ENCODE peak calls at places on chromosomes 4 and X, in six cellular contexts. A, U, E, W, B and O are unnamed samples. For H3K4me1 and H3K9me3, the result is how much of the 10 kb centered on the place peaks cover.

GRCh38 chrX:37796805-37797204 is 16.9 kb downstream of the CYBB start:
- DNase-seq in A (no peak), W (no peak), E (no peak), B (no peak), U (peak), O (no peak)

GRCh38 chr4:177006331-177006730 is 213.6 kb upstream of the VEGFC start:
- DNase-seq in W (no peak), A (no peak), E (no peak), U (no peak), B (no peak), O (no peak)

GRCh38 chrX:100622989-100623388 is 13.6 kb downstream of the TSPAN6 start:
- DNase-seq in A (no peak), W (no peak), E (no peak), B (no peak), U (no peak), O (no peak)

GRCh38 chrX:14607446-14607845 is 78.1 kb downstream of the GLRA2 start:
- DNase-seq in A (no peak), B (no peak), W (no peak), E (no peak), U (no peak), O (no peak)

GRCh38 chr4:156101571-156101970 is 147.9 kb upstream of the CTSO start:
- DNase-seq in U (no peak), E (no peak), A (no peak), W (peak), B (no peak), O (no peak)

GRCh38 chrX:64977051-64977450 is 801 bp upstream of the ZC4H2 start:
- DNase-seq in U (no peak), E (peak), B (no peak), W (no peak), A (no peak), O (no peak)

GRCh38 chr4:9954468-9954867 is 66.8 kb downstream of the SLC2A9 start:
- DNase-seq in B (no peak), E (no peak), U (no peak), A (no peak), W (no peak), O (no peak)

GRCh38 chrX:83511208-83511607 is 3.1 kb downstream of the POU3F4 start:
- DNase-seq in A (no peak), W (peak), E (no peak), U (peak), B (no peak), O (no peak)

GRCh38 chr4:2637956-2638552 is 101.6 kb downstream of the FAM193A start:
- DNase-seq in B (no peak), E (no peak), U (no peak), A (no peak), W (no peak), O (no peak)

GRCh38 chr4:37936889-37937498 is 23.2 kb upstream of the PTTG2 start:
- DNase-seq in U (no peak), A (no peak), W (no peak), E (no peak), B (no peak), O (no peak)

GRCh38 chrX:17692709-17693346 is 44.5 kb upstream of the SCML1 start:
- DNase-seq in B (no peak), U (peak), A (no peak), W (peak), E (peak), O (peak)

GRCh38 chr4:124903995-124904722 is 191.6 kb upstream of the ANKRD50 start:
- DNase-seq in U (peak), E (peak), A (peak), B (no peak), W (peak), O (peak)

GRCh38 chr4:180913750-180914149 is 1329.5 kb upstream of the TENM3 start:
- DNase-seq in E (peak), A (no peak), B (no peak), W (peak), U (no peak), O (no peak)

GRCh38 chrX:133608406-133608805 is 193.1 kb upstream of the GPC4 start:
- DNase-seq in B (no peak), A (no peak), W (peak), U (no peak), E (peak), O (no peak)

GRCh38 chrX:72054776-72055495 is 76.8 kb downstream of the RTL5 start:
- DNase-seq in W (no peak), U (no peak), E (no peak), B (no peak), A (no peak), O (no peak)

GRCh38 chr4:118904935-118905334 is 16.3 kb downstream of the SYNPO2 start:
- DNase-seq in A (no peak), E (no peak), W (peak), U (no peak), B (no peak), O (no peak)

GRCh38 chr4:124867551-124867950 is 155.0 kb upstream of the ANKRD50 start:
- DNase-seq in E (no peak), W (peak), U (no peak), A (no peak), B (no peak), O (no peak)

GRCh38 chr4:84483738-84484137 is 15.4 kb downstream of the NKX6-1 start:
- DNase-seq in E (no peak), U (no peak), B (no peak), A (no peak), W (no peak), O (no peak)

GRCh38 chrX:100663651-100664050 is 19.7 kb downstream of the SRPX2 start:
- DNase-seq in E (peak), A (no peak), U (no peak), W (no peak), B (no peak), O (no peak)

GRCh38 chrX:49075347-49075746 is 1.5 kb upstream of the PRAF2 start:
- DNase-seq in B (no peak), U (no peak), A (no peak), E (no peak), W (no peak), O (no peak)

GRCh38 chr4:155660436-155660835 is 6.2 kb upstream of the GUCY1A1 start:
- DNase-seq in B (no peak), E (no peak), W (no peak), U (no peak), A (no peak), O (no peak)

GRCh38 chrX:19670321-19670750 is 155.0 kb upstream of the MAP3K15 start:
- DNase-seq in W (no peak), E (no peak), A (no peak), U (no peak), B (no peak), O (peak)
- H3K4me1 ChIP-seq in W (under half), E (under half), A (half or more), U (under half), B (under half), O (under half)

GRCh38 chrX:48059296-48059639 is 12.2 kb downstream of the ZNF630 start:
- DNase-seq in U (no peak), B (no peak), A (no peak), W (no peak), E (no peak), O (no peak)
- H3K9me3 ChIP-seq in U (under half), B (under half), A (under half), W (under half), E (under half), O (under half)

DNA sequence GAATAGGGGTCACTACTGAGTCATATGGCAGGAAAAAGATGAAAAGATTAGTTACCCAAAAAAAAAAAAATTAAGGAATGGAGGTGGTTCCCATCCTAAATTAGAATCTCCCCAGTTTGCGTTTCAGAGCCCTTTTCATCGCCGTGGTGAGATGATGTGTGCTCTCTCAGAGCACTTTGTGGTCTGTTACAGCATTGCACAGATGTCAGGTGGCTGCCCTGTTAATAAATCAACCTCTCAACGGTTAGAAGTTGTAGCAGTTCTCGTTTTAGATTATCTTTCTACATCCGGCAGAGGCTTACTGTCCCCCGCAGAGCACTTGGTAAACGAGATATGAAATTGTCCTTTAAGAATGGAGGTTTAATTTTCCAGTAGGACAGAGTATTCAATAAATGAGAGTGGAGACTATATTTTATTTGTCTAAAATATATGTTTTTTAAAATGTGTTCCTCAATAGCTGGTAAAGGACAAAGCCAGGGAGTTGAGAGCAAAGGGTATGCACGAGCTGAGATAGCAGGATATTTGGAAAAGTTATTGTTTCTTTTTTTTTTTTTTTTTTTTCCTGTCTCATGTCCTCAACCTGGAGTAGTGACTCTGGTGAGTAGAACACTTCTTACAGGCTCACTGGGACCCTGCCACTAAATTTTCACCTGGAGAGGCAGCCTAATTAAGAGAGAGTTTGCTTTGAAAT is 26.9 kb downstream of the AFF1 start:
- DNase-seq in U (peak), B (no peak), W (peak), A (peak), E (no peak), O (peak)
- H3K27ac ChIP-seq in U (peak), B (peak), W (no peak), A (peak), E (no peak), O (no peak)

DNA sequence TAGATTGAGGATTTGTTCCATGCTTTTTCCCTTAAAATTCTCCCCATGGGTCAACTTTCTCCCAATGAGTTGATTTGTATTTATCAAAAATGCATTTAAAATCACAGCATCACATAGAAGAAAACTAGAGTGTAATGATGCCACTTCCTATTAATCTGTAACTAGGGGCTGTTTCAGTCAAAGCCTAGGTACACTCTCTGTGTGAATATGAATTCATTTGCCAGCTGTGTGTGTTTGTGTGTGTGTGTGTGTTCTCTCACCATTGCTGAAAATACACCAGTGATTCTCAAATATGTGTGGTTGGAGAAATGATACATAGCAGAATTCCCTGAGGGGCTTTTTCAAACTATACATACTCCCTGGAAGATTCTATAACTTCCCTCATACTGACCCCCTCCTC is 546.5 kb downstream of the KLHL13 start:
- DNase-seq in A (no peak), B (no peak), E (no peak), W (no peak), U (no peak), O (no peak)
- H3K4me1 ChIP-seq in A (under half), B (under half), E (under half), W (under half), U (under half), O (under half)

DNA sequence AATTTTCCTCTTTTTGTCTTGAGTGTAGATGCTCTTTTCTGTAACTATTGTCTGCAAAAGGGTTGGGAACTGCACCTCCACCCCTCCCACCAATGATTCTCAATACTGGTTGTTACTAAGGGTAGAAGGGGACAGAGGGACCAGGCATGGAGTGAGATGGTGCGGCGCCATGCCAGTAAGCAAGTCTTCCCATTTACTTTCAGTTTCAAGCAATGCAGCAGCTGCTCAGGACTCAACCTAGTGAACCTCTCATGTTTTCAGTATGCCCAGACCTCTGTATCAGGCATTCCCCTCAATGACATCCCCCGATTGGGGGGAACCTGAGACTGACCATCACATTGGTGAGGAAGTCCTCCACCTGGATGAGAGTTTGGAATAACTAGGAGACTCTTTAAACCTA is 41.5 kb downstream of the ZNF81 start:
- DNase-seq in A (no peak), B (no peak), U (no peak), W (no peak), E (no peak), O (no peak)
- H3K9me3 ChIP-seq in A (under half), B (under half), U (under half), W (under half), E (under half), O (under half)

GRCh38 chrX:109856974-109857373 is 123.9 kb upstream of the ACSL4 start:
- DNase-seq in A (peak), U (peak), E (no peak), W (no peak), B (no peak), O (peak)

GRCh38 chrX:109855501-109855900 is 122.4 kb upstream of the ACSL4 start:
- DNase-seq in E (no peak), W (no peak), U (no peak), B (no peak), A (no peak), O (no peak)

GRCh38 chrX:109859673-109860072 is 126.6 kb upstream of the ACSL4 start:
- DNase-seq in E (no peak), W (no peak), U (no peak), B (no peak), A (no peak), O (no peak)

GRCh38 chrX:109857898-109858297 is 124.8 kb upstream of the ACSL4 start:
- DNase-seq in E (peak), A (no peak), B (no peak), U (no peak), W (peak), O (no peak)

DNA sequence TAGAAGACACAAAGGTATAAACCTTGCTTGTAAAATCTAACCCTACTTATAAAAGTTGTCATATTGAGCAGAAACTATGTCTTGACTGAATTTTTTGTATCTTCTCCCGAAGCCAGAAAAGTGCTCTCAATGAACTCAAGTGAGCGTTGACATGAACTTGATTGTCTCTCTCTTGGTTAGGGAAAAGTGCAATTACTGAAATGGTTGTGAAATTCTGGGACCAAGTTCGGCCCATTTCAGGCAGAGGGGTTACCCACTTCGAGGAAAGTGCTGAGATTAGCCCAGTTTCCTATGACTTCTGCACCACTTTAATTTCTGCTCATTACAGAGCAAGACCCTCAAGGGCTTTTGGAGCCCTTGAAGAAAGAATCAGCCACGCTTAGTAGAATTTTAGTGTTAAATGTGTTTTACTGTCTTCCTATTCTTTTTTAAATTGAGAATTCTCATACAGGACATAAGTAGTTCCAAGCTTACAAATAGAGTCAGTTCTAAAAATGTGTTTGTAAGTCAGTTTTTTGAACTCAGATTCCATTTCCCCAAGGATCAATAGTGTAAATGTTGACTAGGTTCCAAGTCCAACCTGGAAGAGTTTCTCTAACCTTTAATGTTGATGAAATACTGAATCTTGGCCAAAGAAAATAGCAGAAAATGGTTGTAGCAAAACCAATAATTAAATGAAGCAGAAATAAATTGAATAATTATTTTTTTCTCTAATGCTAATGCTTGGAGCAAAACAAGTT is 125.7 kb upstream of the ACSL4 start:
- DNase-seq in B (no peak), E (no peak), A (no peak), W (no peak), U (peak), O (no peak)
- H3K27ac ChIP-seq in B (no peak), E (no peak), A (no peak), W (no peak), U (no peak), O (no peak)

DNA sequence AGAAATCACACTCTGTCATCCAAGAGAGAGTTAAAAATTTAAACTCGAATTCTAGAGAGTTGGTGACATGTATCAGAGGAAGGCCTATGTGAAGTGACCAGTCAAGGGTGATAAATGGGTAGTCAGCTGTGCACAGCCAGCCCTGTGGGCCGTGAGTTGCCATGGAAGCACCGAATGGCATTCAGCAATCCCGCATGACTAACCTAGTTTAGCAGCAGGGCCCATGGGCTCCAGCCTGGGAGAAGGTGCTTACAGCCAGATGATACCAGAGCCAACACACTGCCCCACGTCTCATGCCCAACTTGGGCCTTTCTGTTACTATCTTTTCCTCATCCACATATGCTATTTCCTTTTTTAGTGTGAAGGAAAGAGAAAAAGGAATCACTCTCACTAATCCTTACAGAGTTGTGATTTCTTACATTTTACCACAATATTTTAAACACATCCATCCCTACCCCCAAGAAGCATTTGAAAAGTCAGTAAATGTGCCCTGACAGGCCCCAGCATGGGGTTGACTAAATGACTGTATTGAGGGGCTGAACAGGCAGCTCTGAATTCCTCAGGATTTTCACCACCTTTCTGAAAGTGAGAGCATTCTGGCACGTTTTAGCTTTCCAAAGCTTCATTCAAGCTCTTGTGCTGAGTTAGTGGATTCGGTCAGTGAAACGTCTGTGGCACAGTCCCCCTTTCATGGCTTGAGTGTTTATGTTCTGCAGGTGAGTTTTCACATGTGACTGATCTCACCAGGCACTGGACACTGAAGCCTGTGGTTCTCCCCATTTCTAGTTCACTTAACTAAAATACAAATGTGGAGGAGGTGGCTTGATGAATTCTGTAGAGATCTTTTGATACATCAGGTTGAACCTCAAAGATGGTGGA is 104.3 kb downstream of the AFF1 start:
- DNase-seq in B (no peak), U (peak), E (peak), A (peak), W (peak), O (peak)
- H3K4me1 ChIP-seq in B (under half), U (half or more), E (under half), A (half or more), W (under half), O (under half)

DNA sequence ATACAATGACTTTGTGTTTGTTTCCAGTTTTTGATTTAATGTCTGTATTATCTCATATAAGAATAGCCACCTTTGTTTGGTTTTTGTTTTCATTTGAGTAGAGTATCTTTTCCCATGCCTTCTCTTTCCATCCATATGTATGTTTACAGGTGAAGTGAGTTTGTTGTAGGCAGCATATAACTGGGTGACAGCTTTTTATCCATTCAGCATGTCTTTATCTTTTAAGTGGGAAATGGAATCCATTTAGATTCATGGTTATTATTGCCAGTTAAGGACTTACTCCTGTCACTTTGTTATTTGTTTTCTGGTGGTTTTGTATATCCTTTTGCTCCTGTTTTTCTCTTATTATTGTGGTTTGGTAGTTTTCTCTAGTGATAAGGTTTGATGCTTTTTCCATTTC is 34.3 kb downstream of the SCLT1 start:
- DNase-seq in B (no peak), W (no peak), E (no peak), A (no peak), U (no peak), O (no peak)
- H3K9me3 ChIP-seq in B (under half), W (under half), E (under half), A (half or more), U (under half), O (under half)

GRCh38 chrX:109077788-109078187 is 341.4 kb upstream of the IRS4 start:
- DNase-seq in W (no peak), A (no peak), E (no peak), U (no peak), B (no peak), O (no peak)
- H3K27ac ChIP-seq in W (no peak), A (no peak), E (no peak), U (no peak), B (no peak), O (no peak)